ENCODE peak calls at places on chromosomes 6 and 20, in nine cellular contexts. Y, W, C, Q, I, F, G, N and M are unnamed samples.

GRCh38 chr20:33373735-33374605 is 27.3 kb downstream of the CDK5RAP1 start:
- DNase-seq in Y (no peak), F (no peak), N (peak), I (peak), W (no peak), C (peak), Q (no peak), G (peak), M (no peak)

GRCh38 chr6:54878705-54879104 is 32.1 kb downstream of the FAM83B start:
- DNase-seq in Y (peak), Q (no peak), W (no peak), F (no peak), G (no peak), C (peak), I (no peak), N (peak), M (no peak)

GRCh38 chr6:95767897-95768463 is 190.6 kb downstream of the MANEA start:
- DNase-seq in Q (no peak), N (no peak), Y (no peak), C (no peak), G (no peak), F (no peak), W (no peak), I (no peak), M (no peak)

GRCh38 chr6:111195656-111196055 is 108.4 kb downstream of the SLC16A10 start:
- DNase-seq in Q (no peak), N (no peak), C (no peak), I (no peak), G (no peak), F (no peak), Y (no peak), W (no peak), M (no peak)

GRCh38 chr6:81790034-81790433 is 37.6 kb upstream of the TENT5A start:
- DNase-seq in N (no peak), C (no peak), I (no peak), F (no peak), Y (no peak), G (no peak), Q (no peak), W (no peak), M (no peak)

GRCh38 chr6:113120214-113120576 is 737.0 kb upstream of the MARCKS start:
- DNase-seq in G (no peak), Y (no peak), I (no peak), F (no peak), C (peak), N (peak), Q (no peak), W (no peak), M (no peak)

GRCh38 chr20:49375170-49375569 is 97.3 kb upstream of the ZNFX1 start:
- DNase-seq in Y (no peak), I (no peak), Q (no peak), F (no peak), N (no peak), C (no peak), W (no peak), G (no peak), M (no peak)

GRCh38 chr6:37103169-37104039 is 66.5 kb upstream of the PIM1 start:
- DNase-seq in N (peak), F (no peak), G (peak), W (no peak), I (peak), C (peak), Q (peak), Y (no peak), M (peak)

GRCh38 chr20:56411759-56412472 is at the start of gene CASS4:
- DNase-seq in G (no peak), W (peak), I (no peak), Q (no peak), C (no peak), N (peak), Y (no peak), F (no peak), M (no peak)

GRCh38 chr6:167934426-167934864 is 63.0 kb upstream of the KIF25 start:
- DNase-seq in Q (no peak), G (no peak), I (no peak), W (no peak), F (no peak), Y (no peak), C (no peak), N (no peak), M (no peak)

GRCh38 chr6:4677751-4678065 is 98.5 kb upstream of the CDYL start:
- DNase-seq in Y (no peak), N (no peak), G (no peak), W (no peak), I (no peak), C (no peak), F (no peak), Q (no peak), M (no peak)

GRCh38 chr6:4351857-4352669 is 216.7 kb upstream of the ECI2 start:
- DNase-seq in Y (no peak), C (peak), W (no peak), I (peak), N (peak), Q (no peak), F (no peak), G (no peak), M (peak)

GRCh38 chr20:47411161-47411560 is 54.7 kb upstream of the ZMYND8 start:
- DNase-seq in N (no peak), F (no peak), W (no peak), Y (no peak), I (no peak), C (no peak), G (no peak), Q (no peak), M (no peak)

GRCh38 chr20:44586986-44587980 is 4.9 kb downstream of the PKIG start:
- DNase-seq in Q (no peak), F (no peak), N (peak), I (no peak), C (no peak), G (no peak), Y (no peak), W (no peak), M (no peak)

GRCh38 chr6:41560440-41561192 is 14.4 kb downstream of the FOXP4 start:
- DNase-seq in N (no peak), C (no peak), F (peak), I (no peak), Y (no peak), W (peak), G (no peak), Q (no peak), M (peak)

GRCh38 chr6:47787620-47788497 is 6.0 kb downstream of the OPN5 start:
- DNase-seq in Y (peak), C (peak), Q (peak), G (peak), W (peak), N (peak), F (no peak), I (peak), M (peak)

GRCh38 chr20:38277691-38278090 is 17.2 kb upstream of the KIAA1755 start:
- DNase-seq in Q (no peak), G (no peak), Y (no peak), I (no peak), F (no peak), W (no peak), C (no peak), N (no peak), M (peak)

GRCh38 chr20:32621914-32622584 is 36.9 kb upstream of the NOL4L start:
- DNase-seq in F (no peak), N (no peak), I (no peak), Q (no peak), C (no peak), G (no peak), W (no peak), Y (no peak), M (no peak)

GRCh38 chr6:50990750-50991446 is 172.2 kb downstream of the TFAP2B start:
- DNase-seq in Y (no peak), I (no peak), C (peak), N (no peak), G (no peak), W (no peak), F (no peak), Q (no peak), M (no peak)